ENCODE peak calls at places on chromosomes 12 and 14, in six cellular contexts. One of them, this sample, is unnamed.

GRCh38 chr14:70753518-70753953 is 55.8 kb downstream of the MAP3K9 start:
- ATAC-seq in CD4-positive, alpha-beta T cell: no peak
- ATAC-seq in body of pancreas: peak; percentile 89
- ATAC-seq in heart left ventricle: no peak
- ATAC-seq in activated T-cell treated with anti-CD3 and anti-CD28 coated beads, Interleukin-2, amount 50 U/mL, for 4 hours: no peak
- ATAC-seq in GM12878: no peak
- ATAC-seq in this sample: no peak

GRCh38 chr12:124682425-124683329 is 115.3 kb upstream of the NCOR2 start:
- ATAC-seq in heart left ventricle: no peak
- ATAC-seq in GM12878: no peak
- ATAC-seq in activated T-cell treated with anti-CD3 and anti-CD28 coated beads, Interleukin-2, amount 50 U/mL, for 4 hours: no peak
- ATAC-seq in CD4-positive, alpha-beta T cell: no peak
- ATAC-seq in body of pancreas: no peak
- ATAC-seq in this sample: no peak

GRCh38 chr12:53791735-53792326 is 40.1 kb upstream of the CISTR start:
- ATAC-seq in body of pancreas: no peak
- ATAC-seq in heart left ventricle: no peak
- ATAC-seq in activated T-cell treated with anti-CD3 and anti-CD28 coated beads, Interleukin-2, amount 50 U/mL, for 4 hours: no peak
- ATAC-seq in GM12878: peak; percentile 34
- ATAC-seq in CD4-positive, alpha-beta T cell: no peak
- ATAC-seq in this sample: no peak

GRCh38 chr14:57375156-57375555 is 15.2 kb upstream of the NAA30 start:
- ATAC-seq in activated T-cell treated with anti-CD3 and anti-CD28 coated beads, Interleukin-2, amount 50 U/mL, for 4 hours: no peak
- ATAC-seq in body of pancreas: no peak
- ATAC-seq in GM12878: no peak
- ATAC-seq in heart left ventricle: no peak
- ATAC-seq in CD4-positive, alpha-beta T cell: no peak
- ATAC-seq in this sample: no peak

GRCh38 chr14:65776193-65776592 is 363.7 kb downstream of the FUT8 start:
- ATAC-seq in body of pancreas: no peak
- ATAC-seq in CD4-positive, alpha-beta T cell: no peak
- ATAC-seq in GM12878: no peak
- ATAC-seq in activated T-cell treated with anti-CD3 and anti-CD28 coated beads, Interleukin-2, amount 50 U/mL, for 4 hours: no peak
- ATAC-seq in heart left ventricle: no peak
- ATAC-seq in this sample: no peak

GRCh38 chr14:96268426-96269358 is 12.7 kb downstream of the BDKRB1 start:
- ATAC-seq in heart left ventricle: peak; percentile 79
- ATAC-seq in activated T-cell treated with anti-CD3 and anti-CD28 coated beads, Interleukin-2, amount 50 U/mL, for 4 hours: no peak
- ATAC-seq in body of pancreas: peak; percentile 72
- ATAC-seq in GM12878: no peak
- ATAC-seq in CD4-positive, alpha-beta T cell: no peak
- ATAC-seq in this sample: peak; percentile 91

GRCh38 chr12:22759769-22760674 is 135.1 kb downstream of the ETNK1 start:
- ATAC-seq in GM12878: no peak
- ATAC-seq in heart left ventricle: no peak
- ATAC-seq in body of pancreas: peak; percentile 42
- ATAC-seq in CD4-positive, alpha-beta T cell: no peak
- ATAC-seq in activated T-cell treated with anti-CD3 and anti-CD28 coated beads, Interleukin-2, amount 50 U/mL, for 4 hours: no peak
- ATAC-seq in this sample: peak; percentile 93

GRCh38 chr14:99436247-99437180 is 44.1 kb downstream of the SETD3 start:
- ATAC-seq in CD4-positive, alpha-beta T cell: peak; percentile 44
- ATAC-seq in body of pancreas: no peak
- ATAC-seq in GM12878: no peak
- ATAC-seq in activated T-cell treated with anti-CD3 and anti-CD28 coated beads, Interleukin-2, amount 50 U/mL, for 4 hours: peak; percentile 58
- ATAC-seq in heart left ventricle: no peak
- ATAC-seq in this sample: no peak

GRCh38 chr12:110382683-110383082 is 20.8 kb downstream of the ANAPC7 start:
- ATAC-seq in GM12878: no peak
- ATAC-seq in activated T-cell treated with anti-CD3 and anti-CD28 coated beads, Interleukin-2, amount 50 U/mL, for 4 hours: no peak
- ATAC-seq in CD4-positive, alpha-beta T cell: no peak
- ATAC-seq in heart left ventricle: no peak
- ATAC-seq in body of pancreas: no peak
- ATAC-seq in this sample: no peak

GRCh38 chr12:2336409-2336829 is 283.6 kb downstream of the CACNA1C start:
- ATAC-seq in GM12878: peak; percentile 99
- ATAC-seq in body of pancreas: peak; percentile 35
- ATAC-seq in heart left ventricle: peak; percentile 90
- ATAC-seq in CD4-positive, alpha-beta T cell: no peak
- ATAC-seq in activated T-cell treated with anti-CD3 and anti-CD28 coated beads, Interleukin-2, amount 50 U/mL, for 4 hours: no peak
- ATAC-seq in this sample: peak; percentile 84

GRCh38 chr12:68772714-68773113 is 26.7 kb downstream of the SLC35E3 start:
- ATAC-seq in GM12878: peak; percentile 49
- ATAC-seq in activated T-cell treated with anti-CD3 and anti-CD28 coated beads, Interleukin-2, amount 50 U/mL, for 4 hours: no peak
- ATAC-seq in body of pancreas: no peak
- ATAC-seq in heart left ventricle: no peak
- ATAC-seq in CD4-positive, alpha-beta T cell: no peak
- ATAC-seq in this sample: no peak

GRCh38 chr12:50604640-50604920 is 99.8 kb downstream of the DIP2B start:
- ATAC-seq in heart left ventricle: no peak
- ATAC-seq in activated T-cell treated with anti-CD3 and anti-CD28 coated beads, Interleukin-2, amount 50 U/mL, for 4 hours: no peak
- ATAC-seq in CD4-positive, alpha-beta T cell: no peak
- ATAC-seq in body of pancreas: no peak
- ATAC-seq in GM12878: no peak
- ATAC-seq in this sample: no peak

GRCh38 chr14:81859071-81859470 is 325.4 kb upstream of the SEL1L start:
- ATAC-seq in body of pancreas: no peak
- ATAC-seq in GM12878: no peak
- ATAC-seq in CD4-positive, alpha-beta T cell: no peak
- ATAC-seq in heart left ventricle: no peak
- ATAC-seq in activated T-cell treated with anti-CD3 and anti-CD28 coated beads, Interleukin-2, amount 50 U/mL, for 4 hours: no peak
- ATAC-seq in this sample: no peak

GRCh38 chr14:101596742-101597141 is 35.4 kb downstream of the DIO3 start:
- ATAC-seq in heart left ventricle: no peak
- ATAC-seq in body of pancreas: no peak
- ATAC-seq in GM12878: no peak
- ATAC-seq in CD4-positive, alpha-beta T cell: peak; percentile 25
- ATAC-seq in activated T-cell treated with anti-CD3 and anti-CD28 coated beads, Interleukin-2, amount 50 U/mL, for 4 hours: no peak
- ATAC-seq in this sample: no peak

GRCh38 chr12:91877461-91878230 is 268.0 kb downstream of the BTG1 start:
- ATAC-seq in activated T-cell treated with anti-CD3 and anti-CD28 coated beads, Interleukin-2, amount 50 U/mL, for 4 hours: peak; percentile 52
- ATAC-seq in GM12878: peak; percentile 79
- ATAC-seq in CD4-positive, alpha-beta T cell: peak; percentile 22
- ATAC-seq in body of pancreas: no peak
- ATAC-seq in heart left ventricle: no peak
- ATAC-seq in this sample: no peak

GRCh38 chr12:120939523-120939922 is 35.4 kb upstream of the SPPL3 start:
- ATAC-seq in body of pancreas: no peak
- ATAC-seq in activated T-cell treated with anti-CD3 and anti-CD28 coated beads, Interleukin-2, amount 50 U/mL, for 4 hours: no peak
- ATAC-seq in GM12878: no peak
- ATAC-seq in heart left ventricle: peak; percentile 53
- ATAC-seq in CD4-positive, alpha-beta T cell: no peak
- ATAC-seq in this sample: peak; percentile 46

GRCh38 chr12:84924956-84925355 is 12.4 kb upstream of the SLC6A15 start:
- ATAC-seq in heart left ventricle: no peak
- ATAC-seq in CD4-positive, alpha-beta T cell: no peak
- ATAC-seq in activated T-cell treated with anti-CD3 and anti-CD28 coated beads, Interleukin-2, amount 50 U/mL, for 4 hours: no peak
- ATAC-seq in body of pancreas: no peak
- ATAC-seq in GM12878: no peak
- ATAC-seq in this sample: no peak

GRCh38 chr12:105874121-105874520 is 264.6 kb downstream of the NUAK1 start:
- ATAC-seq in CD4-positive, alpha-beta T cell: no peak
- ATAC-seq in heart left ventricle: no peak
- ATAC-seq in activated T-cell treated with anti-CD3 and anti-CD28 coated beads, Interleukin-2, amount 50 U/mL, for 4 hours: no peak
- ATAC-seq in body of pancreas: no peak
- ATAC-seq in GM12878: no peak
- ATAC-seq in this sample: no peak

GRCh38 chr14:89429206-89430091 is 12.4 kb upstream of the FOXN3 start:
- ATAC-seq in GM12878: peak; percentile 37
- ATAC-seq in body of pancreas: peak; percentile 31
- ATAC-seq in heart left ventricle: peak; percentile 38
- ATAC-seq in CD4-positive, alpha-beta T cell: no peak
- ATAC-seq in activated T-cell treated with anti-CD3 and anti-CD28 coated beads, Interleukin-2, amount 50 U/mL, for 4 hours: peak; percentile 65
- ATAC-seq in this sample: no peak

GRCh38 chr12:11863478-11863906 is 207.2 kb upstream of the BCL2L14 start:
- ATAC-seq in body of pancreas: peak; percentile 58
- ATAC-seq in activated T-cell treated with anti-CD3 and anti-CD28 coated beads, Interleukin-2, amount 50 U/mL, for 4 hours: no peak
- ATAC-seq in heart left ventricle: peak; percentile 91
- ATAC-seq in CD4-positive, alpha-beta T cell: no peak
- ATAC-seq in GM12878: no peak
- ATAC-seq in this sample: peak; percentile 84

GRCh38 chr14:98154254-98154653 is 1117.7 kb downstream of the BCL11B start:
- ATAC-seq in heart left ventricle: no peak
- ATAC-seq in GM12878: no peak
- ATAC-seq in activated T-cell treated with anti-CD3 and anti-CD28 coated beads, Interleukin-2, amount 50 U/mL, for 4 hours: no peak
- ATAC-seq in CD4-positive, alpha-beta T cell: no peak
- ATAC-seq in body of pancreas: no peak
- ATAC-seq in this sample: no peak

GRCh38 chr12:9717070-9717925 is 15.6 kb downstream of the CLECL1 start:
- ATAC-seq in heart left ventricle: no peak
- ATAC-seq in GM12878: peak; percentile 67
- ATAC-seq in activated T-cell treated with anti-CD3 and anti-CD28 coated beads, Interleukin-2, amount 50 U/mL, for 4 hours: no peak
- ATAC-seq in CD4-positive, alpha-beta T cell: no peak
- ATAC-seq in body of pancreas: no peak
- ATAC-seq in this sample: no peak

GRCh38 chr12:7241404-7242005 is 52.0 kb downstream of the PEX5 start:
- ATAC-seq in activated T-cell treated with anti-CD3 and anti-CD28 coated beads, Interleukin-2, amount 50 U/mL, for 4 hours: no peak
- ATAC-seq in CD4-positive, alpha-beta T cell: no peak
- ATAC-seq in GM12878: no peak
- ATAC-seq in body of pancreas: no peak
- ATAC-seq in heart left ventricle: no peak
- ATAC-seq in this sample: no peak

GRCh38 chr14:106010783-106011182 is 484.4 kb downstream of the TMEM121 start:
- ATAC-seq in heart left ventricle: no peak
- ATAC-seq in CD4-positive, alpha-beta T cell: no peak
- ATAC-seq in body of pancreas: no peak
- ATAC-seq in GM12878: no peak
- ATAC-seq in activated T-cell treated with anti-CD3 and anti-CD28 coated beads, Interleukin-2, amount 50 U/mL, for 4 hours: no peak
- ATAC-seq in this sample: no peak

GRCh38 chr12:48973992-48974673 is 2.6 kb upstream of the WNT10B start:
- ATAC-seq in CD4-positive, alpha-beta T cell: no peak
- ATAC-seq in activated T-cell treated with anti-CD3 and anti-CD28 coated beads, Interleukin-2, amount 50 U/mL, for 4 hours: no peak
- ATAC-seq in body of pancreas: peak; percentile 54
- ATAC-seq in heart left ventricle: peak; percentile 63
- ATAC-seq in GM12878: peak; percentile 51
- ATAC-seq in this sample: peak; percentile 70

GRCh38 chr14:104580961-104581360 is 1.4 kb downstream of the C14orf180 start:
- ATAC-seq in heart left ventricle: peak; percentile 40
- ATAC-seq in CD4-positive, alpha-beta T cell: no peak
- ATAC-seq in activated T-cell treated with anti-CD3 and anti-CD28 coated beads, Interleukin-2, amount 50 U/mL, for 4 hours: no peak
- ATAC-seq in GM12878: no peak
- ATAC-seq in body of pancreas: no peak
- ATAC-seq in this sample: no peak

GRCh38 chr14:64421166-64421565 is 33.0 kb downstream of the MTHFD1 start:
- ATAC-seq in CD4-positive, alpha-beta T cell: no peak
- ATAC-seq in activated T-cell treated with anti-CD3 and anti-CD28 coated beads, Interleukin-2, amount 50 U/mL, for 4 hours: no peak
- ATAC-seq in GM12878: no peak
- ATAC-seq in body of pancreas: no peak
- ATAC-seq in heart left ventricle: no peak
- ATAC-seq in this sample: no peak

GRCh38 chr14:68510951-68511726 is 281.7 kb downstream of the ZFP36L1 start:
- ATAC-seq in GM12878: no peak
- ATAC-seq in CD4-positive, alpha-beta T cell: no peak
- ATAC-seq in heart left ventricle: no peak
- ATAC-seq in body of pancreas: peak; percentile 28
- ATAC-seq in activated T-cell treated with anti-CD3 and anti-CD28 coated beads, Interleukin-2, amount 50 U/mL, for 4 hours: no peak
- ATAC-seq in this sample: peak; percentile 26

GRCh38 chr14:85058170-85058569 is 471.8 kb upstream of the FLRT2 start:
- ATAC-seq in activated T-cell treated with anti-CD3 and anti-CD28 coated beads, Interleukin-2, amount 50 U/mL, for 4 hours: no peak
- ATAC-seq in CD4-positive, alpha-beta T cell: no peak
- ATAC-seq in GM12878: no peak
- ATAC-seq in body of pancreas: no peak
- ATAC-seq in heart left ventricle: no peak
- ATAC-seq in this sample: no peak

GRCh38 chr14:63295231-63295685 is 23.5 kb downstream of the GPHB5 start:
- ATAC-seq in body of pancreas: no peak
- ATAC-seq in CD4-positive, alpha-beta T cell: no peak
- ATAC-seq in GM12878: no peak
- ATAC-seq in activated T-cell treated with anti-CD3 and anti-CD28 coated beads, Interleukin-2, amount 50 U/mL, for 4 hours: no peak
- ATAC-seq in heart left ventricle: no peak
- ATAC-seq in this sample: no peak

GRCh38 chr14:98018626-98019025 is 1221.4 kb downstream of the VRK1 start:
- ATAC-seq in body of pancreas: no peak
- ATAC-seq in activated T-cell treated with anti-CD3 and anti-CD28 coated beads, Interleukin-2, amount 50 U/mL, for 4 hours: peak; percentile 41
- ATAC-seq in GM12878: no peak
- ATAC-seq in heart left ventricle: no peak
- ATAC-seq in CD4-positive, alpha-beta T cell: peak; percentile 91
- ATAC-seq in this sample: no peak

GRCh38 chr14:103886304-103887169 is 39.2 kb upstream of the PPP1R13B start:
- ATAC-seq in body of pancreas: no peak
- ATAC-seq in GM12878: no peak
- ATAC-seq in heart left ventricle: no peak
- ATAC-seq in activated T-cell treated with anti-CD3 and anti-CD28 coated beads, Interleukin-2, amount 50 U/mL, for 4 hours: no peak
- ATAC-seq in CD4-positive, alpha-beta T cell: no peak
- ATAC-seq in this sample: no peak

GRCh38 chr12:108724054-108724889 is 7.0 kb downstream of the CORO1C start:
- ATAC-seq in body of pancreas: no peak
- ATAC-seq in CD4-positive, alpha-beta T cell: no peak
- ATAC-seq in GM12878: peak; percentile 75
- ATAC-seq in heart left ventricle: peak; percentile 48
- ATAC-seq in activated T-cell treated with anti-CD3 and anti-CD28 coated beads, Interleukin-2, amount 50 U/mL, for 4 hours: peak; percentile 79
- ATAC-seq in this sample: no peak